ENCODE peak calls at places on chromosomes 12 and 14, in seven cellular contexts. One of them, this sample, is unnamed.
A peak's percentile ranks its signal among the peaks of the same experiment; 100 is the strongest.

GRCh38 chr14:96564389-96564788 is 62.2 kb downstream of the PAPOLA start:
- DNase-seq in endothelial cell: no peak
- DNase-seq in activated naive CD4-positive, alpha-beta T cell: no peak
- DNase-seq in HEK293T: no peak
- DNase-seq in GDM1: no peak
- DNase-seq in AG08396: no peak
- DNase-seq in left ventricle myocardium inferior: no peak
- DNase-seq in this sample: peak; percentile 14

GRCh38 chr12:57958061-57958657 is 16.8 kb downstream of the ATP23 start:
- DNase-seq in endothelial cell: no peak
- DNase-seq in activated naive CD4-positive, alpha-beta T cell: no peak
- DNase-seq in HEK293T: no peak
- DNase-seq in GDM1: no peak
- DNase-seq in AG08396: no peak
- DNase-seq in left ventricle myocardium inferior: no peak
- DNase-seq in this sample: no peak

GRCh38 chr12:46264057-46264456 is 4.8 kb downstream of the SLC38A1 start:
- DNase-seq in endothelial cell: no peak
- DNase-seq in activated naive CD4-positive, alpha-beta T cell: no peak
- DNase-seq in HEK293T: no peak
- DNase-seq in GDM1: no peak
- DNase-seq in AG08396: no peak
- DNase-seq in left ventricle myocardium inferior: no peak
- DNase-seq in this sample: no peak

GRCh38 chr14:86541969-86542368 is 1012.0 kb downstream of the FLRT2 start:
- DNase-seq in endothelial cell: no peak
- DNase-seq in activated naive CD4-positive, alpha-beta T cell: no peak
- DNase-seq in HEK293T: no peak
- DNase-seq in GDM1: no peak
- DNase-seq in AG08396: no peak
- DNase-seq in left ventricle myocardium inferior: no peak
- DNase-seq in this sample: peak; percentile 42

GRCh38 chr12:2283910-2284309 is 231.1 kb downstream of the CACNA1C start:
- DNase-seq in endothelial cell: no peak
- DNase-seq in activated naive CD4-positive, alpha-beta T cell: no peak
- DNase-seq in HEK293T: no peak
- DNase-seq in GDM1: peak; percentile 47
- DNase-seq in AG08396: peak; percentile 32
- DNase-seq in left ventricle myocardium inferior: no peak
- DNase-seq in this sample: no peak

GRCh38 chr14:81176224-81176623 is 44.5 kb downstream of the GTF2A1 start:
- DNase-seq in endothelial cell: no peak
- DNase-seq in activated naive CD4-positive, alpha-beta T cell: no peak
- DNase-seq in HEK293T: no peak
- DNase-seq in GDM1: no peak
- DNase-seq in AG08396: no peak
- DNase-seq in left ventricle myocardium inferior: peak; percentile 33
- DNase-seq in this sample: no peak

GRCh38 chr14:90624228-90624627 is 192.0 kb downstream of the TTC7B start:
- DNase-seq in endothelial cell: no peak
- DNase-seq in activated naive CD4-positive, alpha-beta T cell: no peak
- DNase-seq in HEK293T: no peak
- DNase-seq in GDM1: no peak
- DNase-seq in AG08396: peak; percentile 32
- DNase-seq in left ventricle myocardium inferior: peak; percentile 32
- DNase-seq in this sample: no peak

GRCh38 chr12:111838353-111838752 is 3.7 kb upstream of the MAPKAPK5 start:
- DNase-seq in endothelial cell: no peak
- DNase-seq in activated naive CD4-positive, alpha-beta T cell: no peak
- DNase-seq in HEK293T: no peak
- DNase-seq in GDM1: no peak
- DNase-seq in AG08396: no peak
- DNase-seq in left ventricle myocardium inferior: no peak
- DNase-seq in this sample: no peak

GRCh38 chr12:96368233-96368632 is 32.0 kb downstream of the CDK17 start:
- DNase-seq in endothelial cell: no peak
- DNase-seq in activated naive CD4-positive, alpha-beta T cell: no peak
- DNase-seq in HEK293T: no peak
- DNase-seq in GDM1: no peak
- DNase-seq in AG08396: no peak
- DNase-seq in left ventricle myocardium inferior: peak; percentile 26
- DNase-seq in this sample: peak; percentile 74

GRCh38 chr12:14883663-14884062 is 2.0 kb downstream of the MGP start:
- DNase-seq in endothelial cell: no peak
- DNase-seq in activated naive CD4-positive, alpha-beta T cell: no peak
- DNase-seq in HEK293T: no peak
- DNase-seq in GDM1: no peak
- DNase-seq in AG08396: no peak
- DNase-seq in left ventricle myocardium inferior: no peak
- DNase-seq in this sample: no peak

GRCh38 chr14:35956376-35957000 is 130.3 kb downstream of the BRMS1L start:
- DNase-seq in endothelial cell: no peak
- DNase-seq in activated naive CD4-positive, alpha-beta T cell: no peak
- DNase-seq in HEK293T: no peak
- DNase-seq in GDM1: no peak
- DNase-seq in AG08396: no peak
- DNase-seq in left ventricle myocardium inferior: no peak
- DNase-seq in this sample: no peak

This sample was measured in SK-MEL-5.